ENCODE peak calls at places on chromosomes 6 and 20, in four cellular contexts. X is heart right ventricle, Y is Caco-2, B is WERI-Rb-1. Q is an unnamed sample.

GRCh38 chr20:2900845-2901592 is 27.7 kb downstream of the PTPRA start:
- DNase-seq in Y (no peak), B (no peak), X (no peak), Q (no peak)

GRCh38 chr6:78995946-78996345 is 82.1 kb downstream of the PHIP start:
- DNase-seq in Y (no peak), X (no peak), B (no peak), Q (no peak)

GRCh38 chr6:18640134-18640533 is 253.0 kb downstream of the RNF144B start:
- DNase-seq in X (no peak), Y (no peak), B (no peak), Q (no peak)

GRCh38 chr6:56803594-56803993 is 151.3 kb upstream of the BEND6 start:
- DNase-seq in X (no peak), Y (no peak), B (no peak), Q (no peak)

GRCh38 chr20:34791289-34792020 is 34.0 kb downstream of the NCOA6 start:
- DNase-seq in Y (no peak), B (no peak), X (no peak), Q (no peak)

GRCh38 chr20:36101201-36101600 is 53.3 kb upstream of the EPB41L1 start:
- DNase-seq in B (peak; percentile 69), Y (peak; percentile 76), X (no peak), Q (no peak)

GRCh38 chr20:24698189-24698588 is 228.8 kb downstream of the SYNDIG1 start:
- DNase-seq in Y (no peak), X (no peak), B (no peak), Q (peak; percentile 26)

GRCh38 chr20:53707341-53708102 is 113.9 kb upstream of the ZNF217 start:
- DNase-seq in B (no peak), X (no peak), Y (no peak), Q (no peak)

GRCh38 chr6:35663001-35663400 is 25.7 kb downstream of the FKBP5 start:
- DNase-seq in X (no peak), Y (no peak), B (peak; percentile 75), Q (no peak)

GRCh38 chr6:22322103-22322882 is 25.5 kb upstream of the PRL start:
- DNase-seq in Y (no peak), B (no peak), X (no peak), Q (no peak)

GRCh38 chr20:44576297-44576696 is 6.1 kb upstream of the PKIG start:
- DNase-seq in X (no peak), B (no peak), Y (no peak), Q (no peak)

GRCh38 chr6:98657764-98658163 is 176.6 kb upstream of the POU3F2 start:
- DNase-seq in X (no peak), Y (peak; percentile 41), B (no peak), Q (no peak)

GRCh38 chr20:24692429-24693190 is 223.2 kb downstream of the SYNDIG1 start:
- DNase-seq in Y (no peak), X (no peak), B (no peak), Q (no peak)

GRCh38 chr20:10848810-10849370 is 175.1 kb upstream of the JAG1 start:
- DNase-seq in B (no peak), Y (peak; percentile 79), X (no peak), Q (no peak)

GRCh38 chr6:151862461-151862860 is 55.0 kb downstream of the ESR1 start:
- DNase-seq in X (no peak), B (no peak), Y (no peak), Q (no peak)

GRCh38 chr6:134146268-134147032 is 94.0 kb upstream of the SLC2A12 start:
- DNase-seq in B (no peak), X (no peak), Y (no peak), Q (no peak)

GRCh38 chr20:46226602-46227001 is 81.7 kb downstream of the CDH22 start:
- DNase-seq in B (no peak), X (no peak), Y (no peak), Q (no peak)

GRCh38 chr6:69179681-69180080 is 544.6 kb downstream of the ADGRB3 start:
- DNase-seq in X (no peak), B (peak; percentile 21), Y (no peak), Q (no peak)

GRCh38 chr6:80028591-80028990 is 24.1 kb downstream of the TTK start:
- DNase-seq in B (no peak), X (no peak), Y (no peak), Q (no peak)
- H3K36me3 ChIP-seq in B (peaks cover 42% of the 10 kb centered on the region), X (no peaks in the 10 kb centered on the region), Y (no peaks in the 10 kb centered on the region), Q (no peaks in the 10 kb centered on the region)

GRCh38 chr6:52276130-52276529 is 8.4 kb downstream of the MCM3 start:
- DNase-seq in B (no peak), X (no peak), Y (no peak), Q (no peak)
- H3K36me3 ChIP-seq in B (peaks cover 100% of the 10 kb centered on the region), X (peaks cover 7% of the 10 kb centered on the region), Y (peaks cover 7% of the 10 kb centered on the region), Q (peaks cover 29% of the 10 kb centered on the region)

GRCh38 chr6:37657117-37657886 is 40.4 kb downstream of the MDGA1 start:
- DNase-seq in Y (no peak), B (no peak), X (no peak), Q (no peak)

GRCh38 chr6:37655666-37656065 is 42.0 kb downstream of the MDGA1 start:
- DNase-seq in B (no peak), X (no peak), Y (no peak), Q (no peak)

GRCh38 chr6:37653229-37653628 is 44.5 kb downstream of the MDGA1 start:
- DNase-seq in B (no peak), Y (no peak), X (no peak), Q (no peak)

GRCh38 chr6:37653933-37654565 is 43.6 kb downstream of the MDGA1 start:
- DNase-seq in X (no peak), Y (peak; percentile 53), B (peak; percentile 65), Q (no peak)

DNA sequence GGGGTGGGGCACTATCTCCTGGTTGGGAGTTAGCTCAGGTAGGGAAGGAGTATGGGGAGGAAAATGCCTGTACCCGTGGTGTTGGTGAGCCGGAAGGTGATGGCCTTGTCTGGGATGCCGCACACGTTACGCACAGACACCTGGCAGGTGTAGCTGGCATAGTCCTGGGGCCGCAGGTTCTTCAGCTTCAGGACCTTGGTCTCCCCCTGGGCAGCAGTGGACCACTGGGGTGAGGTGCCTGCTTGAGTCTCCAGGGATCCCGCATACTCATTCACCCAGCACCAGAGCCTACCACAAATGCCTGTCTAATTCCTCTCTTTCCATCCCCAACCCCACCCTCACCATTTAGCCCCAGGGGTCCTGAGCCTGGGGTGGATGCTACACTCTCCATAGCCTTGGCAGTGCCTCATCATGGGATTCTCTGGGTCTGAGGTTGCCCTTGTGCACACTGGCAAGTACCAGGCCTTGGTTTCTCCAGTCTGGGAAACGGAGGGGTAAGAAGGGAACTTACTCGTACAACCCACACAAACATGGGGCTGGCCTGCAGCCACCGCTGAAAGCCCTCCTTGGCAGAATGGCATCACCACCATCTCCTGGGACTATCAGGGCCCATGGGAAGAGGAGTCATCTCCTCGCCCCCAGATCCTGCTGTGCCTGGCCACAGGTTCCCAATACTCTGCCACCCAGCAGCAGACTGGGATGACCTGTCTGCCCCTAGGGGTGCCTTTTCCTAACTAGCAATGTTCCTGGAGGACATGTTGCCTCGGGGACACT is 42.8 kb downstream of the MDGA1 start:
- DNase-seq in Y (no peak), B (no peak), X (no peak), Q (no peak)
- H3K36me3 ChIP-seq in Y (no peaks in the 10 kb centered on the region), B (peaks cover 29% of the 10 kb centered on the region), X (no peaks in the 10 kb centered on the region), Q (no peaks in the 10 kb centered on the region)

GRCh38 chr20:62135573-62136266 is 7.5 kb downstream of the PSMA7 start:
- DNase-seq in Y (no peak), X (no peak), B (no peak), Q (no peak)
- H3K36me3 ChIP-seq in Y (peaks cover 20% of the 10 kb centered on the region), X (peaks cover 19% of the 10 kb centered on the region), B (peaks cover 98% of the 10 kb centered on the region), Q (peaks cover 38% of the 10 kb centered on the region)

DNA sequence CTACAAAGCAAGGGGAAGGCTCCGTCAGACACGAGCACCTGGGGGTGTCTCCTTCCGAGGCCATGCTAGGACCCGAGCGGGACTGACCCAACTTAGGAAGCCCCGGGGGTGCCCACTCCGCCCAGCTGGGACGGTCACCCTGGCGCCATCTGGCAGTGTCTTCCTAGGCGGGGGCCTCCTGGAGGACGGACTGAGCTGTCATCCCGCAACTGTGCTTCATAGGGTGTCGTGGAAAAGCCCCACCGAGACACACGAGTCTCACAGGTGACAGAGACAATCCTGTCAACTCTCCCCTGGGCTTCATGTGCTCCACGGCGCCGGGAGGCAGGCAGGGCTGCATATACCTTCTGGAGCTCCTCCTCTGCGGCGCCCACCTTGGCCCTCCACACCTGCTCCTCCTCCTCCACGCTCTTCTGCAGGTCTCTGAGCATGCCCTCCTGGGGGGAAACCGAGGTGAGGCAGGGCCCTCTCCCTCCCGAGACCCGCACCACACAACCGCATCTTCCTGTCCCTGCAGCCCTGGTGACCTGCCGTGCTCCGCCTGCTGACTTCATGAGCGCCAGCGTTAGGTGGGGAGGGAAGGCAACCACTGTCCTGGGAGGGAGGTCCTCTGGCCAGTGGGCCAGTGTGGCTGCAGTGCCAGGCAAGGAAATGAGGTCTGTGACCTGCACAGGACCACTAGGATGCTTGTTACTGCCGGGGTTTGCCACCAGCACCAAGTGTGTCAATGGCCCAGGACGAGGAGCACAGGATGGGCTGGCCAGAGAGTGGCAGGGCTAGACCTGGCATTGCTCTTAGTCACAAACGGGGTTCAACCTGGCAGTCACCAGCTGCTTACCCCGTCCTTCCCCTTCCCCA is 50.7 kb downstream of the DSTN start:
- DNase-seq in Y (peak; percentile 30), B (no peak), X (no peak), Q (no peak)
- H3K36me3 ChIP-seq in Y (peaks cover 34% of the 10 kb centered on the region), B (peaks cover 9% of the 10 kb centered on the region), X (peaks cover 12% of the 10 kb centered on the region), Q (peaks cover 87% of the 10 kb centered on the region)

DNA sequence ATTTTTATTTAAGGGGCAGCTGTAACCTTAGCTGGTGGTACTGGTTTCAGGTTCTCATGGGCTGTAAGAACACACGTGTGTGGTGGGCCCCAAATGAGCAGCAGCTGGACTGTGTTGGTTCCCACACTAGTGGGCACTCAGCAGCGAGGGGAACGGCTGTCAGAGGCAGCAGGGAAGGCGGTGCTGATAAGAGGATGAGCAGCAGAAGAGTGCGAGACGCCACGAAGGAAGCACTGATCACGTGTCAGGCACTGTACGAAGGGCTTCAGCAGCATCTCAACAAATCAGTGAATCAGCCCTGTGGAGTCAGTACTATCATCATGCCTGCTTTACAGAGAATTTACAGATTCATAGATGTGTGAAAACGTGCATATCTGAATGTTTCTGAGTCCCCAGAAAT is 41.0 kb upstream of the EMILIN3 start:
- DNase-seq in B (peak; percentile 23), X (no peak), Y (no peak), Q (no peak)
- H3K36me3 ChIP-seq in B (peaks cover 87% of the 10 kb centered on the region), X (peaks cover 4% of the 10 kb centered on the region), Y (peaks cover 24% of the 10 kb centered on the region), Q (peaks cover 16% of the 10 kb centered on the region)

Q was measured in lung.